ENCODE peak calls at places on chromosomes 7 and 10, in four cellular contexts. V, I, B and F are unnamed samples.

GRCh38 chr10:70268376-70268775 is 15.4 kb downstream of the NPFFR1 start:
- DNase-seq in V (no peak), I (no peak), B (no peak), F (no peak)

GRCh38 chr7:1368682-1369571 is 90.3 kb downstream of the MICALL2 start:
- DNase-seq in V (peak), I (peak), B (no peak), F (no peak)

GRCh38 chr7:96949766-96950165 is 55.6 kb upstream of the DLX6 start:
- DNase-seq in V (no peak), I (no peak), B (no peak), F (no peak)

GRCh38 chr10:31586708-31587107 is 267.7 kb downstream of the ZEB1 start:
- DNase-seq in V (no peak), I (no peak), B (no peak), F (no peak)

GRCh38 chr7:1386623-1387220 is 72.5 kb downstream of the MICALL2 start:
- DNase-seq in V (no peak), I (no peak), B (no peak), F (no peak)

GRCh38 chr10:124990671-124991625 is 49.0 kb downstream of the ZRANB1 start:
- DNase-seq in V (no peak), I (no peak), B (no peak), F (no peak)

GRCh38 chr7:148941598-148942280 is 57.6 kb upstream of the EZH2 start:
- DNase-seq in V (no peak), I (peak), B (peak), F (no peak)

GRCh38 chr7:159105845-159106614 is 38.6 kb downstream of the VIPR2 start:
- DNase-seq in V (peak), I (no peak), B (no peak), F (no peak)

GRCh38 chr10:33122014-33122788 is 164.2 kb upstream of the ITGB1 start:
- DNase-seq in V (no peak), I (no peak), B (no peak), F (peak)

GRCh38 chr7:27397503-27397902 is 154.9 kb downstream of the EVX1 start:
- DNase-seq in V (no peak), I (no peak), B (no peak), F (no peak)

GRCh38 chr10:17062493-17063487 is 66.8 kb downstream of the CUBN start:
- DNase-seq in V (peak), I (no peak), B (no peak), F (peak)

GRCh38 chr10:27720529-27720928 is 25.1 kb downstream of the MKX start:
- DNase-seq in V (no peak), I (no peak), B (no peak), F (no peak)

GRCh38 chr7:141649137-141649864 is 52.7 kb downstream of the DENND11 start:
- DNase-seq in V (no peak), I (no peak), B (no peak), F (no peak)

GRCh38 chr7:103576616-103577015 is 130.6 kb upstream of the SLC26A5 start:
- DNase-seq in V (no peak), I (no peak), B (no peak), F (no peak)

GRCh38 chr10:15245530-15245929 is 77.0 kb upstream of the NMT2 start:
- DNase-seq in V (no peak), I (peak), B (no peak), F (no peak)

GRCh38 chr10:4234661-4235060 is 449.7 kb upstream of the KLF6 start:
- DNase-seq in V (no peak), I (no peak), B (no peak), F (no peak)

GRCh38 chr10:126422561-126422960 is 34.3 kb upstream of the ADAM12 start:
- DNase-seq in V (no peak), I (no peak), B (no peak), F (no peak)

GRCh38 chr7:90238583-90238982 is 6.4 kb upstream of the CFAP69 start:
- DNase-seq in V (no peak), I (no peak), B (no peak), F (no peak)

GRCh38 chr10:13709931-13710690 is 123.3 kb downstream of the PRPF18 start:
- DNase-seq in V (no peak), I (no peak), B (peak), F (no peak)

GRCh38 chr10:21327239-21327993 is 198.1 kb downstream of the SKIDA1 start:
- DNase-seq in V (no peak), I (no peak), B (no peak), F (no peak)

GRCh38 chr10:29470355-29470705 is 164.4 kb downstream of the SVIL start:
- DNase-seq in V (no peak), I (no peak), B (no peak), F (no peak)

GRCh38 chr10:97074256-97075145 is 111.3 kb downstream of the SLIT1 start:
- DNase-seq in V (no peak), I (no peak), B (no peak), F (no peak)